ENCODE peak calls at places on chromosome 6, in six cellular contexts. A is IMR-90, O is trophoblast cell, M is H9, V is H1, S is mesenchymal stem cell. Q is an unnamed sample.

GRCh38 chr6:136066005-136066404 is 184.1 kb downstream of the MTFR2 start:
- DNase-seq in A (peak; percentile 43), O (peak; percentile 29), M (no peak), V (no peak), S (no peak), Q (no peak)

GRCh38 chr6:34090495-34090894 is 55.4 kb downstream of the GRM4 start:
- DNase-seq in A (no peak), O (no peak), M (no peak), V (no peak), S (no peak), Q (no peak)

GRCh38 chr6:82862543-82862942 is 203.1 kb downstream of the UBE3D start:
- DNase-seq in A (peak; percentile 37), O (peak; percentile 31), M (no peak), V (no peak), S (peak; percentile 22), Q (no peak)

GRCh38 chr6:98835149-98836024 is 1.0 kb downstream of the POU3F2 start:
- DNase-seq in A (no peak), O (peak; percentile 3), M (peak; percentile 73), V (no peak), S (no peak), Q (peak; percentile 54)

GRCh38 chr6:21109421-21110178 is 484.0 kb upstream of the SOX4 start:
- DNase-seq in A (peak; percentile 59), O (peak; percentile 84), M (no peak), V (no peak), S (peak; percentile 42), Q (no peak)

GRCh38 chr6:2766767-2767314 is 1.6 kb downstream of the WRNIP1 start:
- DNase-seq in A (peak; percentile 28), O (peak; percentile 19), M (no peak), V (no peak), S (peak; percentile 50), Q (no peak)

GRCh38 chr6:44498436-44498835 is 110.9 kb downstream of the CDC5L start:
- DNase-seq in A (no peak), O (no peak), M (peak; percentile 18), V (no peak), S (no peak), Q (no peak)

GRCh38 chr6:154613137-154613676 is 102.7 kb upstream of the CNKSR3 start:
- DNase-seq in A (peak; percentile 79), O (peak; percentile 39), M (no peak), V (no peak), S (peak; percentile 89), Q (no peak)

GRCh38 chr6:139744038-139744437 is 369.6 kb upstream of the CITED2 start:
- DNase-seq in A (no peak), O (no peak), M (no peak), V (no peak), S (no peak), Q (no peak)

GRCh38 chr6:21413428-21413827 is 180.1 kb upstream of the SOX4 start:
- DNase-seq in A (no peak), O (no peak), M (no peak), V (no peak), S (no peak), Q (no peak)

GRCh38 chr6:13710552-13711383 is 867 bp downstream of the RANBP9 start:
- DNase-seq in A (no peak), O (peak; percentile 88), M (peak; percentile 54), V (no peak), S (peak; percentile 38), Q (peak; percentile 49)
- H2BK120ac ChIP-seq in A (no peak overlapping the region), O (peak overlapping the region; percentile 86), M (no peak overlapping the region), V (no peak overlapping the region), S (peak overlapping the region; percentile 69), Q (no peak overlapping the region)

GRCh38 chr6:126767741-126768140 is 350.7 kb upstream of the RSPO3 start:
- DNase-seq in A (no peak), O (no peak), M (no peak), V (no peak), S (no peak), Q (no peak)

DNA sequence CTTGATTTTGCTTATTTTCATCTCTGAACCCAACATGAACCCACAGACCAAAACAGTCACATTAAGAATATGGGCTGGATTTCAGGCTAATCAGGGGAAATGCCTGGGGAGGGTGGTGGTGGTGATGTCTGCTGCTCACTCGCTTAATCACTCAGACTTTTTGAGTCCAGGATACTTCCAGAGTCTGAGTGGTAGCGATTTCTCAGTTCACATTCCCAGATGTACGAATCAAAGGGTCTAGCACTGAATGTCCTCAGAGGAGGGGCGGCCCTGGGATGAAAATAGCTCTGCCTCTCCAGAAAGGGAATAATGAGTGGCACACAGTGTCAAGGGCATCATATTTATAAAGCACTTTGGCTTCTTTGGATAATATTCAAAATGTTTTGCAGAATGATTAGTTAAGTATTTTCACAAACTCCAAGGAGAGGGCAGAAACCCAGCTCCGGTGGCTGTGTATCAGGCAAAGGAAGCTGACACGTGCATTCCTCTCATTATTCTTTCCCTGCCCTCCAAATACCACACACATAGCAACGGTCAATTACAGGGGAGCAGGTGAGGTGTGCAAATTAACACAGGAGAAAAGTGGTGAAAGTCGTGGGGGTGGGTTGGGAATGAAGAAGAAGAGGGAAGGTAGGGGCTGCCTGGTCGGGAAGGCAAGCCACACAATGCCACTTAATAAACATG is 345.2 kb upstream of the RSPO3 start:
- DNase-seq in A (no peak), O (no peak), M (no peak), V (no peak), S (no peak), Q (peak; percentile 42)
- H2AFZ ChIP-seq in A (no peak overlapping the region), O (no peak overlapping the region), M (no peak overlapping the region), V (peak overlapping the region; percentile 55), S (no peak overlapping the region), Q (peak overlapping the region; percentile 57)

GRCh38 chr6:31739639-31740396 is at the start of gene MSH5:
- DNase-seq in A (peak; percentile 99), O (peak; percentile 100), M (peak; percentile 100), V (peak; percentile 99), S (peak; percentile 99), Q (peak; percentile 99)
- H2BK120ac ChIP-seq in A (peak within 1 kb of the TSS; percentile 87), O (peak within 1 kb of the TSS; percentile 77), M (peak within 1 kb of the TSS; percentile 100), V (peak within 1 kb of the TSS; percentile 81), S (peak within 1 kb of the TSS; percentile 98), Q (peak within 1 kb of the TSS; percentile 47)

DNA sequence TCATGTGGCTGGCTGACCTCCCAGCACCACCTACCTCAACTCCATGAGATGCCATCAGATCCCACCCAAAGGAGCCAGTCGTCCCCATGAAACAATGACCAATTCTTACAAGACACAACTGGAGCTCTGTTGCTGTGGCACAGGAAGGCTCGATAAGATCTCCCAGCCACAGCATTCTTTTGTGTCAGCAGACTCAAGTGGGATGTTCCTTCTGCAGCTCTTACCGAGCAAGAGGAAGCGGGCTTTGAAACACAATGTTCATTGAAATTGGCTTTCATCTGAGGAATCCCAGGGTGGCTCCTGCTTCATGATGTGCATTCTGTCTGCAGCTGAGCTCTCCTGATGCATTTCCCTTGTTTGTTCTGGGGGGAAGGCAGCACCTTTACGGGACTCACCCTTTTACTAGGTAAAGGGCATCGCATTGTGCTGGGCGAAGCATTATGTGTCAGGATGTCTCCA is 222.0 kb upstream of the SGK1 start:
- DNase-seq in A (no peak), O (peak; percentile 60), M (no peak), V (no peak), S (peak; percentile 69), Q (no peak)
- H2AFZ ChIP-seq in A (no peak overlapping the region), O (no peak overlapping the region), M (no peak overlapping the region), V (peak overlapping the region; percentile 97), S (no peak overlapping the region), Q (no peak overlapping the region)

DNA sequence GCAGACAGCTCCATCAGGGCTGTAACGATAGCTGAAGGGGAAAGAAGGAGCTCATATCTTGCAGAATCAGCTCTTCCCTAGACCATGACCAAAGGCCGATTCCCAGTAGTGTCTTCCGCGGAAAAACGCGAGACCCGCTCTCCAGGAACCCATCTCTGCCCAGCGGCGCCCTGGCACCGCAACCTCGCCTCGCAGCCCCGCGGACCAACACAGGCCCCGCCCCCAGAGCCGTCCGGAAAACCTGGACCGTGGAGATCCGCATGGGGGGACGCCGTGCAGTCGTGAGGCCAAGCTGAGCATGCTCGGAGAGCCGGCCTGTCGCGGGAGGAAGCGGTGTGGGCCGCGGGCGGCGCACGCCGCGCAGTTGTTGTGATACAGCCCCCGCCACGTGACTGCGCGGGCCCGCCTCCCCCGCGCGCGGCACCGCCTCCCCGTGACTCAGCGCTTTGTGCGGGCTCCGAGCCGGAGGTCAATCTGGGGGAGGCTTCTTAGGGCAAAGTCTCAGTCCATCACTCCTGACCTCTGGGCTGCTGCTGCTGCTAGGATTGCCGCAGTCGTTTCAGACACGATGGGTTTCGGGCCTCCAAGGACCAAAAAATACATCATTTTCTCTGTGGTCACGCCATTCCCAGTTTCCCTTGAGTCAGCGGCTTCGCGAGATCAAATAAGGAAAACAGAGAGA is 3.1 kb upstream of the GCLC start:
- DNase-seq in A (peak; percentile 97), O (peak; percentile 98), M (peak; percentile 95), V (peak; percentile 74), S (peak; percentile 98), Q (peak; percentile 89)
- H2BK120ac ChIP-seq in A (peak overlapping the region; percentile 96), O (peak overlapping the region; percentile 81), M (no peak overlapping the region), V (peak overlapping the region; percentile 29), S (peak overlapping the region; percentile 21), Q (no peak overlapping the region)

GRCh38 chr6:110331816-110332215 is 26.3 kb downstream of the METTL24 start:
- DNase-seq in A (peak; percentile 2), O (no peak), M (peak; percentile 37), V (no peak), S (peak; percentile 61), Q (no peak)
- H2AFZ ChIP-seq in A (peak overlapping the region; percentile 26), O (no peak overlapping the region), M (no peak overlapping the region), V (no peak overlapping the region), S (no peak overlapping the region), Q (peak overlapping the region; percentile 58)